ENCODE peak calls at places on chromosomes 12 and 14, in nine cellular contexts. Y is Peyer's patch; R is NCI-H1105 treated with DMSO at 0.1 percent for 48 hours; T is ELF-1; G is NCI-H187 treated with DMSO at 0.1 percent for 48 hours; X is activated T-helper 9 cell treated with anti-CD3 and anti-CD28 coated beads, Interleukin-2, amount 50 U/mL, for 16 hours; J is heart right ventricle; W is COR-L47; U is naive thymus-derived CD4-positive, alpha-beta T cell. F is an unnamed sample.

GRCh38 chr14:32561520-32561919 is 232.4 kb downstream of the AKAP6 start:
- DNase-seq in Y (no peak), R (no peak), T (peak; percentile 61), G (no peak), X (no peak), J (no peak), W (no peak), U (no peak), F (no peak)

GRCh38 chr12:109358154-109358869 is 10.6 kb downstream of the MYO1H start:
- DNase-seq in Y (no peak), R (no peak), T (no peak), G (no peak), X (no peak), J (no peak), W (no peak), U (no peak), F (no peak)

GRCh38 chr14:64711039-64711438 is 6.8 kb downstream of the PLEKHG3 start:
- DNase-seq in Y (no peak), R (no peak), T (no peak), G (no peak), X (no peak), J (no peak), W (no peak), U (no peak), F (no peak)

GRCh38 chr14:68248481-68249255 is 429.1 kb downstream of the RAD51B start:
- DNase-seq in Y (no peak), R (peak; percentile 79), T (peak; percentile 47), G (no peak), X (no peak), J (peak; percentile 31), W (peak; percentile 61), U (peak; percentile 34), F (no peak)

GRCh38 chr14:85731198-85731597 is 201.3 kb downstream of the FLRT2 start:
- DNase-seq in Y (no peak), R (no peak), T (no peak), G (no peak), X (no peak), J (peak; percentile 48), W (no peak), U (no peak), F (no peak)

GRCh38 chr12:108525681-108526080 is 10.6 kb downstream of the FICD start:
- DNase-seq in Y (no peak), R (no peak), T (no peak), G (no peak), X (no peak), J (no peak), W (no peak), U (no peak), F (no peak)

GRCh38 chr12:98578392-98578791 is 15.1 kb upstream of the SLC25A3 start:
- DNase-seq in Y (no peak), R (no peak), T (no peak), G (no peak), X (no peak), J (no peak), W (no peak), U (no peak), F (no peak)

GRCh38 chr14:67987596-67987995 is 168.0 kb downstream of the RAD51B start:
- DNase-seq in Y (no peak), R (no peak), T (no peak), G (no peak), X (no peak), J (peak; percentile 11), W (no peak), U (no peak), F (no peak)

GRCh38 chr14:73725116-73726024 is 11.2 kb upstream of the PNMA1 start:
- DNase-seq in Y (no peak), R (no peak), T (no peak), G (no peak), X (no peak), J (no peak), W (no peak), U (no peak), F (no peak)

GRCh38 chr14:43647302-43647701 is 859.8 kb downstream of the FSCB start:
- DNase-seq in Y (no peak), R (no peak), T (peak; percentile 4), G (no peak), X (no peak), J (no peak), W (no peak), U (no peak), F (no peak)

GRCh38 chr12:105504286-105504685 is 173.8 kb downstream of the C12orf75 start:
- DNase-seq in Y (no peak), R (no peak), T (peak; percentile 16), G (no peak), X (no peak), J (no peak), W (no peak), U (no peak), F (no peak)

F was measured in occipital lobe.